ENCODE peak calls at places on chromosomes 1 and 21, in six cellular contexts. L is GM10248; C is naive thymus-derived CD8-positive, alpha-beta T cell; F is NCI-H2171 treated with DMSO at 0.1 percent for 48 hours; H is colonic mucosa; E is RCC 7860. Q is an unnamed sample.
A peak's percentile ranks its signal among the peaks of the same experiment; 100 is the strongest.

GRCh38 chr1:53507115-53507816 is 48.1 kb downstream of the DMRTB1 start:
- DNase-seq in L (no peak), C (no peak), F (no peak), H (no peak), E (no peak), Q (no peak)

GRCh38 chr1:217333939-217334338 is 297.0 kb downstream of the GPATCH2 start:
- DNase-seq in L (peak; percentile 40), C (no peak), F (peak; percentile 29), H (peak; percentile 18), E (no peak), Q (peak; percentile 40)

GRCh38 chr1:21329209-21329844 is 39.1 kb upstream of the ECE1 start:
- DNase-seq in L (no peak), C (peak; percentile 60), F (no peak), H (peak; percentile 87), E (peak; percentile 49), Q (no peak)

GRCh38 chr1:192801451-192801850 is 7.4 kb upstream of the RGS2 start:
- DNase-seq in L (no peak), C (no peak), F (no peak), H (no peak), E (no peak), Q (peak; percentile 33)

GRCh38 chr1:209607102-209607794 is 23.7 kb downstream of the CAMK1G start:
- DNase-seq in L (peak; percentile 74), C (no peak), F (no peak), H (no peak), E (peak; percentile 91), Q (peak; percentile 49)

GRCh38 chr1:22296701-22297591 is 154.0 kb upstream of the WNT4 start:
- DNase-seq in L (no peak), C (no peak), F (no peak), H (no peak), E (no peak), Q (no peak)

GRCh38 chr1:84969489-84970250 is 27.2 kb downstream of the MCOLN2 start:
- DNase-seq in L (no peak), C (no peak), F (no peak), H (no peak), E (no peak), Q (no peak)

GRCh38 chr1:29379438-29380073 is 143.2 kb downstream of the PTPRU start:
- DNase-seq in L (no peak), C (no peak), F (peak; percentile 92), H (no peak), E (no peak), Q (peak; percentile 45)

GRCh38 chr1:208101661-208102431 is 142.3 kb downstream of the PLXNA2 start:
- DNase-seq in L (no peak), C (no peak), F (peak; percentile 83), H (peak; percentile 85), E (no peak), Q (peak; percentile 83)

GRCh38 chr1:2595812-2596529 is 9.4 kb downstream of the PRXL2B start:
- DNase-seq in L (no peak), C (no peak), F (no peak), H (no peak), E (no peak), Q (no peak)

GRCh38 chr21:41786521-41786987 is 19.7 kb upstream of the RIPK4 start:
- DNase-seq in L (no peak), C (no peak), F (no peak), H (no peak), E (peak; percentile 90), Q (peak; percentile 73)

GRCh38 chr1:92961896-92962752 is 862 bp upstream of the DIPK1A start:
- DNase-seq in L (peak; percentile 80), C (peak; percentile 84), F (peak; percentile 97), H (peak; percentile 61), E (peak; percentile 44), Q (peak; percentile 79)

GRCh38 chr1:99737016-99737415 is 29.4 kb downstream of the FRRS1 start:
- DNase-seq in L (no peak), C (no peak), F (peak; percentile 64), H (peak; percentile 37), E (peak; percentile 66), Q (peak; percentile 78)

GRCh38 chr21:33229776-33230517 is at the start of gene IFNAR2:
- DNase-seq in L (peak; percentile 95), C (peak; percentile 71), F (peak; percentile 46), H (peak; percentile 79), E (peak; percentile 25), Q (peak; percentile 46)

GRCh38 chr1:107727866-107728265 is 237.1 kb downstream of the VAV3 start:
- DNase-seq in L (no peak), C (no peak), F (peak; percentile 17), H (no peak), E (no peak), Q (no peak)

GRCh38 chr1:19814681-19815503 is at the start of gene RNF186:
- DNase-seq in L (no peak), C (no peak), F (peak; percentile 72), H (peak; percentile 91), E (no peak), Q (no peak)

GRCh38 chr21:45981641-45982255 is at the start of gene COL6A1:
- DNase-seq in L (no peak), C (peak; percentile 37), F (peak; percentile 65), H (peak; percentile 61), E (peak; percentile 42), Q (peak; percentile 71)

GRCh38 chr1:43565600-43566360 is 35.1 kb downstream of the PTPRF start:
- DNase-seq in L (peak; percentile 85), C (peak; percentile 35), F (peak; percentile 81), H (peak; percentile 77), E (no peak), Q (peak; percentile 33)

GRCh38 chr1:214447557-214447871 is 103.9 kb downstream of the PTPN14 start:
- DNase-seq in L (no peak), C (no peak), F (no peak), H (no peak), E (no peak), Q (peak; percentile 30)

GRCh38 chr1:53400761-53401379 is 58.3 kb upstream of the DMRTB1 start:
- DNase-seq in L (no peak), C (no peak), F (no peak), H (no peak), E (no peak), Q (no peak)

GRCh38 chr1:213669964-213670691 is 317.6 kb upstream of the PROX1 start:
- DNase-seq in L (no peak), C (peak; percentile 73), F (no peak), H (peak; percentile 69), E (no peak), Q (no peak)

GRCh38 chr21:46392921-46393320 is 65.8 kb upstream of the DIP2A start:
- DNase-seq in L (no peak), C (no peak), F (peak; percentile 38), H (no peak), E (no peak), Q (peak; percentile 39)

GRCh38 chr1:92728687-92729086 is 56.2 kb downstream of the EVI5 start:
- DNase-seq in L (no peak), C (no peak), F (no peak), H (no peak), E (peak; percentile 52), Q (peak; percentile 40)

GRCh38 chr1:160910351-160910750 is 25.4 kb upstream of the ITLN1 start:
- DNase-seq in L (no peak), C (no peak), F (no peak), H (no peak), E (no peak), Q (no peak)

GRCh38 chr1:63795455-63795854 is 21.6 kb downstream of the ROR1 start:
- DNase-seq in L (no peak), C (no peak), F (no peak), H (no peak), E (no peak), Q (no peak)

GRCh38 chr1:167871331-167871730 is 42.6 kb downstream of the ADCY10 start:
- DNase-seq in L (no peak), C (no peak), F (peak; percentile 67), H (no peak), E (no peak), Q (peak; percentile 41)

GRCh38 chr21:28235169-28235892 is 757.3 kb downstream of the LTN1 start:
- DNase-seq in L (no peak), C (no peak), F (no peak), H (no peak), E (no peak), Q (peak; percentile 55)

GRCh38 chr1:180849031-180849775 is 63.5 kb upstream of the KIAA1614 start:
- DNase-seq in L (peak; percentile 47), C (no peak), F (no peak), H (no peak), E (no peak), Q (no peak)

GRCh38 chr1:157639800-157640199 is 41.9 kb upstream of the FCRL4 start:
- DNase-seq in L (no peak), C (no peak), F (no peak), H (no peak), E (no peak), Q (no peak)

GRCh38 chr1:27527857-27528700 is 38.1 kb upstream of the WASF2 start:
- DNase-seq in L (peak; percentile 67), C (peak; percentile 69), F (peak; percentile 95), H (peak; percentile 87), E (no peak), Q (no peak)

GRCh38 chr1:18944810-18945209 is 11.7 kb downstream of the IFFO2 start:
- DNase-seq in L (no peak), C (no peak), F (no peak), H (no peak), E (no peak), Q (no peak)

GRCh38 chr1:238558156-238558555 is 667.4 kb upstream of the ZP4 start:
- DNase-seq in L (no peak), C (no peak), F (no peak), H (no peak), E (peak; percentile 51), Q (peak; percentile 79)

GRCh38 chr1:179169616-179170467 is 59.6 kb downstream of the ABL2 start:
- DNase-seq in L (no peak), C (no peak), F (no peak), H (no peak), E (no peak), Q (peak; percentile 89)

GRCh38 chr1:93695411-93696005 is 13.9 kb upstream of the BCAR3 start:
- DNase-seq in L (peak; percentile 43), C (no peak), F (no peak), H (no peak), E (no peak), Q (no peak)

GRCh38 chr1:185077374-185077773 is 32.0 kb downstream of the RNF2 start:
- DNase-seq in L (no peak), C (no peak), F (no peak), H (no peak), E (no peak), Q (no peak)

GRCh38 chr1:19086176-19086875 is 123.7 kb downstream of the UBR4 start:
- DNase-seq in L (no peak), C (no peak), F (no peak), H (peak; percentile 61), E (no peak), Q (no peak)

GRCh38 chr1:21000245-21000594 is 176.5 kb downstream of the EIF4G3 start:
- DNase-seq in L (no peak), C (no peak), F (no peak), H (no peak), E (no peak), Q (no peak)

GRCh38 chr1:185666582-185666981 is 67.6 kb upstream of the HMCN1 start:
- DNase-seq in L (no peak), C (no peak), F (no peak), H (no peak), E (no peak), Q (no peak)

Q was measured in fibroblast of the aortic adventitia.